ENCODE peak calls at places on chromosomes 2 and 18, in ten cellular contexts. One of them, this sample, is unnamed.
A peak's percentile ranks its signal among the peaks of the same experiment; 100 is the strongest.

GRCh38 chr2:102895386-102895785 is 133.6 kb downstream of the TMEM182 start:
- DNase-seq in colonic mucosa: no peak
- DNase-seq in psoas muscle: no peak
- DNase-seq in AG10803: no peak
- DNase-seq in HFF-Myc: no peak
- DNase-seq in GM12864: no peak
- DNase-seq in cardiac muscle cell: no peak
- DNase-seq in IMR-90: no peak
- DNase-seq in Calu3: no peak
- DNase-seq in RWPE1: no peak
- DNase-seq in this sample: no peak

GRCh38 chr2:2530334-2530733 is 199.3 kb upstream of the MYT1L start:
- DNase-seq in psoas muscle: no peak
- DNase-seq in GM12864: no peak
- DNase-seq in Calu3: no peak
- DNase-seq in IMR-90: no peak
- DNase-seq in AG10803: no peak
- DNase-seq in HFF-Myc: no peak
- DNase-seq in RWPE1: no peak
- DNase-seq in cardiac muscle cell: no peak
- DNase-seq in colonic mucosa: no peak
- DNase-seq in this sample: no peak

GRCh38 chr2:29456429-29456828 is 341.2 kb downstream of the CLIP4 start:
- DNase-seq in cardiac muscle cell: no peak
- DNase-seq in HFF-Myc: no peak
- DNase-seq in AG10803: no peak
- DNase-seq in IMR-90: no peak
- DNase-seq in GM12864: no peak
- DNase-seq in colonic mucosa: no peak
- DNase-seq in Calu3: no peak
- DNase-seq in psoas muscle: no peak
- DNase-seq in RWPE1: no peak
- DNase-seq in this sample: no peak

GRCh38 chr2:132547089-132547687 is 122.8 kb downstream of the LYPD1 start:
- DNase-seq in AG10803: peak; percentile 83
- DNase-seq in GM12864: peak; percentile 34
- DNase-seq in cardiac muscle cell: peak; percentile 86
- DNase-seq in Calu3: peak; percentile 79
- DNase-seq in HFF-Myc: peak; percentile 52
- DNase-seq in IMR-90: peak; percentile 85
- DNase-seq in RWPE1: peak; percentile 37
- DNase-seq in psoas muscle: peak; percentile 33
- DNase-seq in colonic mucosa: peak; percentile 78
- DNase-seq in this sample: no peak

GRCh38 chr2:3598912-3599854 is 4.3 kb downstream of the COLEC11 start:
- DNase-seq in HFF-Myc: no peak
- DNase-seq in RWPE1: no peak
- DNase-seq in psoas muscle: no peak
- DNase-seq in colonic mucosa: no peak
- DNase-seq in AG10803: no peak
- DNase-seq in IMR-90: no peak
- DNase-seq in Calu3: no peak
- DNase-seq in cardiac muscle cell: no peak
- DNase-seq in GM12864: no peak
- DNase-seq in this sample: no peak

GRCh38 chr18:22796069-22796468 is 137.1 kb upstream of the RBBP8 start:
- DNase-seq in Calu3: no peak
- DNase-seq in IMR-90: peak; percentile 6
- DNase-seq in RWPE1: no peak
- DNase-seq in psoas muscle: no peak
- DNase-seq in HFF-Myc: no peak
- DNase-seq in GM12864: no peak
- DNase-seq in colonic mucosa: no peak
- DNase-seq in cardiac muscle cell: no peak
- DNase-seq in AG10803: no peak
- DNase-seq in this sample: no peak

GRCh38 chr2:17148298-17149228 is 369.7 kb downstream of the RAD51AP2 start:
- DNase-seq in HFF-Myc: no peak
- DNase-seq in psoas muscle: no peak
- DNase-seq in colonic mucosa: no peak
- DNase-seq in cardiac muscle cell: peak; percentile 55
- DNase-seq in GM12864: no peak
- DNase-seq in AG10803: peak; percentile 12
- DNase-seq in IMR-90: no peak
- DNase-seq in Calu3: no peak
- DNase-seq in RWPE1: no peak
- DNase-seq in this sample: no peak

GRCh38 chr2:140893685-140894084 is 1237.1 kb downstream of the LRP1B start:
- DNase-seq in AG10803: peak; percentile 45
- DNase-seq in HFF-Myc: no peak
- DNase-seq in colonic mucosa: no peak
- DNase-seq in cardiac muscle cell: no peak
- DNase-seq in Calu3: no peak
- DNase-seq in IMR-90: peak; percentile 93
- DNase-seq in GM12864: no peak
- DNase-seq in psoas muscle: no peak
- DNase-seq in RWPE1: peak; percentile 71
- DNase-seq in this sample: no peak

GRCh38 chr2:167420261-167420660 is 532.0 kb downstream of the XIRP2 start:
- DNase-seq in psoas muscle: no peak
- DNase-seq in HFF-Myc: no peak
- DNase-seq in RWPE1: no peak
- DNase-seq in colonic mucosa: no peak
- DNase-seq in GM12864: no peak
- DNase-seq in cardiac muscle cell: no peak
- DNase-seq in AG10803: no peak
- DNase-seq in IMR-90: no peak
- DNase-seq in Calu3: no peak
- DNase-seq in this sample: no peak

GRCh38 chr2:141187063-141187429 is 943.8 kb downstream of the LRP1B start:
- DNase-seq in Calu3: no peak
- DNase-seq in HFF-Myc: no peak
- DNase-seq in colonic mucosa: no peak
- DNase-seq in RWPE1: no peak
- DNase-seq in AG10803: no peak
- DNase-seq in cardiac muscle cell: no peak
- DNase-seq in psoas muscle: no peak
- DNase-seq in GM12864: no peak
- DNase-seq in IMR-90: no peak
- DNase-seq in this sample: no peak

GRCh38 chr2:75087726-75088125 is 111.6 kb downstream of the TACR1 start:
- DNase-seq in IMR-90: peak; percentile 25
- DNase-seq in RWPE1: no peak
- DNase-seq in GM12864: no peak
- DNase-seq in psoas muscle: no peak
- DNase-seq in colonic mucosa: no peak
- DNase-seq in cardiac muscle cell: no peak
- DNase-seq in AG10803: peak; percentile 49
- DNase-seq in Calu3: no peak
- DNase-seq in HFF-Myc: no peak
- DNase-seq in this sample: no peak
- TF ChIP-seq CTCF in IMR-90: no peak
- TF ChIP-seq CTCF in RWPE1: no peak
- TF ChIP-seq CTCF in GM12864: no peak
- TF ChIP-seq CTCF in psoas muscle: no peak
- TF ChIP-seq CTCF in colonic mucosa: no peak
- TF ChIP-seq CTCF in cardiac muscle cell: no peak
- TF ChIP-seq CTCF in AG10803: no peak
- TF ChIP-seq CTCF in Calu3: no peak
- TF ChIP-seq CTCF in HFF-Myc: no peak
- TF ChIP-seq CTCF in this sample: no peak

DNA sequence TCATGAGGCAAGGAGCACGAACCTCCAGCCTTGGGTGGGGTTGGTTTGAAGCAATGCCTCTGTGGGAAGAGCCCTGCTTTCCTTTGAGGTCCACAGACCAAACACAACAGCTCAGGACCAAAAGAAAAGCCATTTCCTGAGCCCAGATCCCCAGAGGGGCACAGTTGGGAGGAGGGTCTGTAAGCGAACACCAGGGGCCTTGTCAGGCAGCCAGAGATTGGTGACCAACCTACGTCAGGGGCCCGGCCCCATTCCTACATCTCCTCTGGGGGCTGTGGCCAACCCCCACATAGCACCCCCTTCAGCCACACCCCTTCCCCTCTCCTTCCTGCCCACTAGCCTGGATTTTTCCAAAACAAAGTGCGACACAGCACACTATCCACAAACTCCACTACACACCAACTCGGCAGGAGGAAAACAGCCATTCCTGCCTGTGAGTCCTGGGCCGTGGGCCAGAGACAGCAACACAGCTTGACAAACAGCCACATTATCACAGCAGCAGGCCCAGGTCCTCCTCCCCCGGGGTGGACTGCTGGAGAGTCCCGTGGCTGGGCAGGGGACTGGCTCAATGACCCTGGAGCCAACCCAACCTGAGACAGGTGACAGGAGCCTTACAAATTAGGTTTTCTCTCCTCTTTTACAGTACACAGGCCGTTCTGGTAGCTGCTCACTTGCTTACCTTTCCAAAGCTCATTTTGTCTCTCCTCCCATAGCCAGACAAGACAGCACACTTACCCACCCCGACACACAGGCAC is 98.8 kb downstream of the TNS1 start:
- DNase-seq in AG10803: peak; percentile 62
- DNase-seq in IMR-90: peak; percentile 72
- DNase-seq in Calu3: no peak
- DNase-seq in colonic mucosa: peak; percentile 42
- DNase-seq in GM12864: no peak
- DNase-seq in psoas muscle: peak; percentile 76
- DNase-seq in HFF-Myc: no peak
- DNase-seq in cardiac muscle cell: no peak
- DNase-seq in RWPE1: no peak
- DNase-seq in this sample: no peak
- TF ChIP-seq CTCF in AG10803: no peak
- TF ChIP-seq CTCF in IMR-90: no peak
- TF ChIP-seq CTCF in Calu3: no peak
- TF ChIP-seq CTCF in colonic mucosa: no peak
- TF ChIP-seq CTCF in GM12864: no peak
- TF ChIP-seq CTCF in psoas muscle: no peak
- TF ChIP-seq CTCF in HFF-Myc: no peak
- TF ChIP-seq CTCF in cardiac muscle cell: no peak
- TF ChIP-seq CTCF in RWPE1: no peak
- TF ChIP-seq CTCF in this sample: no peak

DNA sequence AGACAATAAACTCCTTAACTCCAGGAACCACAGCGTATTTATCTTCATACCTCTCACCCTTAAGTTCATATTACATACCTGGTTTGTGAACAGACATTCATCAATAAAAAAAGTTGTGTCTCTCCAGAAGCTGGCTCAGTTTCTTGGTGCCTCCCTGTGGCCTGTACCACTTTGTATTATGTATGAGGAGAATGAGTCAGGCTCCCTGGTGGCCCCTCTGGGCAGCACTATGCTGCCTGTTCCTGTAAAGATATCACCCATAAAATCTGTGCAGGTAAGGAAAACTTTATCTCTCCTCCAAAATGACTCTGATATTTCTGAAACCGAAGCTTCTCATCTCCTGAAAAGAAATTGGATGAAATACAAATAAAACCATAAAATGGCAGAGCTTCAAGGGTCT is 198.4 kb upstream of the NT5C1B start:
- DNase-seq in HFF-Myc: no peak
- DNase-seq in RWPE1: no peak
- DNase-seq in IMR-90: no peak
- DNase-seq in AG10803: no peak
- DNase-seq in cardiac muscle cell: no peak
- DNase-seq in colonic mucosa: no peak
- DNase-seq in psoas muscle: no peak
- DNase-seq in GM12864: no peak
- DNase-seq in Calu3: no peak
- DNase-seq in this sample: no peak
- TF ChIP-seq CTCF in HFF-Myc: no peak
- TF ChIP-seq CTCF in RWPE1: no peak
- TF ChIP-seq CTCF in IMR-90: no peak
- TF ChIP-seq CTCF in AG10803: no peak
- TF ChIP-seq CTCF in cardiac muscle cell: no peak
- TF ChIP-seq CTCF in colonic mucosa: no peak
- TF ChIP-seq CTCF in psoas muscle: no peak
- TF ChIP-seq CTCF in GM12864: no peak
- TF ChIP-seq CTCF in Calu3: no peak
- TF ChIP-seq CTCF in this sample: no peak

GRCh38 chr2:207142461-207142860 is 23.3 kb downstream of the KLF7 start:
- DNase-seq in psoas muscle: no peak
- DNase-seq in HFF-Myc: no peak
- DNase-seq in cardiac muscle cell: peak; percentile 29
- DNase-seq in colonic mucosa: no peak
- DNase-seq in GM12864: no peak
- DNase-seq in RWPE1: no peak
- DNase-seq in IMR-90: no peak
- DNase-seq in AG10803: peak; percentile 30
- DNase-seq in Calu3: no peak
- DNase-seq in this sample: no peak
- TF ChIP-seq CTCF in psoas muscle: peak; percentile 24
- TF ChIP-seq CTCF in HFF-Myc: no peak
- TF ChIP-seq CTCF in cardiac muscle cell: no peak
- TF ChIP-seq CTCF in colonic mucosa: no peak
- TF ChIP-seq CTCF in GM12864: no peak
- TF ChIP-seq CTCF in RWPE1: no peak
- TF ChIP-seq CTCF in IMR-90: no peak
- TF ChIP-seq CTCF in AG10803: peak; percentile 20
- TF ChIP-seq CTCF in Calu3: no peak
- TF ChIP-seq CTCF in this sample: no peak

DNA sequence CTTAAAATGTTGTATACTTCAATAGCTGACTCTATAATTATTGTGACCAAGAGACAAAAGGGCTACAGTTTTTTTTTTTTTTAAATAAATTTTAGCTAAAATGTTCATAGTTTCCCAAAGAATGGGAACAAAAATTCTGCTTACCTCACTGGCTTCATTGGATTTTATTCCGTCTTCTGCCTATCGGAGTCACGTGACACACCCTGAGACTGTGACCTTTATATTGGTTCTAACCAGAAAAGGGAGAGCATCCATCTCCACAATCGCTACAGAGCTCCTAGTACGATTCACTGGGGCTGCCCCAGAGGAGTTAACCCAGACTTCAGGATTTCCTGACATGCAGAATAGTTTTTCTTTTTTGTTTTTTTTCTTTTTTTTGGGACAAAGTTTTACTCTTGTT is 203.6 kb upstream of the SLC35G4 start:
- DNase-seq in AG10803: no peak
- DNase-seq in Calu3: no peak
- DNase-seq in RWPE1: no peak
- DNase-seq in HFF-Myc: no peak
- DNase-seq in colonic mucosa: no peak
- DNase-seq in cardiac muscle cell: no peak
- DNase-seq in IMR-90: no peak
- DNase-seq in psoas muscle: no peak
- DNase-seq in GM12864: no peak
- DNase-seq in this sample: no peak
- TF ChIP-seq CTCF in AG10803: no peak
- TF ChIP-seq CTCF in Calu3: no peak
- TF ChIP-seq CTCF in RWPE1: no peak
- TF ChIP-seq CTCF in HFF-Myc: no peak
- TF ChIP-seq CTCF in colonic mucosa: no peak
- TF ChIP-seq CTCF in cardiac muscle cell: no peak
- TF ChIP-seq CTCF in IMR-90: no peak
- TF ChIP-seq CTCF in psoas muscle: no peak
- TF ChIP-seq CTCF in GM12864: no peak
- TF ChIP-seq CTCF in this sample: no peak

DNA sequence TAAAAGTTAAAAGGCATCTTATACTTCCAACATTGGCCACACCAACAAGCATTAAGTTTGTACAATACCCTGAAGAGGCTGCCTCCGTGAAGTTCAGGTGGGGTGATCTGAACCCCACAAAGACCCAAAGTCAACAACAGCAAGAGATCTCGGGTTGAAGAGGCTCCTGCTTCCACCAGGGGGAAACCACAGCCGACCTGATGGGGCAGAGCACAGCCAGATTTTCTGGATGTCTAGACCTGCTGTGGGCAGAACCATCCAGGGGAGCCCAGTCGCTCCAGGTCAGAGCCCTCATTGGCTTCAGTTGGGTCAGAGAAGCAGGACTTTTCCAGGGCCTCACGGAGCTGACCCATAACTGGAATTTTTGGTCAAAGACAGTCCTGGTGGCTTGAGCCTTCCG is 66.5 kb upstream of the ACKR3 start:
- DNase-seq in RWPE1: no peak
- DNase-seq in HFF-Myc: no peak
- DNase-seq in Calu3: no peak
- DNase-seq in GM12864: no peak
- DNase-seq in colonic mucosa: no peak
- DNase-seq in psoas muscle: no peak
- DNase-seq in IMR-90: no peak
- DNase-seq in AG10803: no peak
- DNase-seq in cardiac muscle cell: no peak
- DNase-seq in this sample: no peak
- TF ChIP-seq CTCF in RWPE1: no peak
- TF ChIP-seq CTCF in HFF-Myc: peak; percentile 19
- TF ChIP-seq CTCF in Calu3: no peak
- TF ChIP-seq CTCF in GM12864: peak; percentile 36
- TF ChIP-seq CTCF in colonic mucosa: no peak
- TF ChIP-seq CTCF in psoas muscle: peak; percentile 6
- TF ChIP-seq CTCF in IMR-90: no peak
- TF ChIP-seq CTCF in AG10803: peak; percentile 26
- TF ChIP-seq CTCF in cardiac muscle cell: peak; percentile 19
- TF ChIP-seq CTCF in this sample: no peak